ENCODE peak calls at places on chromosomes 2 and 18, in six cellular contexts. D is K562, A is GM12891, Z is HepG2, V is H1, F is GM12878. W is an unnamed sample.

GRCh38 chr18:55522011-55522410 is 66.0 kb downstream of the TCF4 start:
- DNase-seq in D (peak), A (no peak), Z (no peak), V (peak), F (no peak), W (no peak)

GRCh38 chr2:37338933-37339332 is 5.5 kb upstream of the QPCT start:
- DNase-seq in D (no peak), A (no peak), Z (no peak), V (no peak), F (no peak), W (no peak)

GRCh38 chr2:172373761-172374160 is 53.6 kb upstream of the ITGA6 start:
- DNase-seq in D (no peak), A (no peak), Z (no peak), V (no peak), F (no peak), W (no peak)

GRCh38 chr2:237667891-237668290 is 40.5 kb downstream of the LRRFIP1 start:
- DNase-seq in D (no peak), A (no peak), Z (no peak), V (no peak), F (no peak), W (no peak)

GRCh38 chr2:66865161-66865560 is 430.2 kb downstream of the MEIS1 start:
- DNase-seq in D (no peak), A (no peak), Z (no peak), V (no peak), F (no peak), W (no peak)

GRCh38 chr2:126835811-126836210 is 62.9 kb upstream of the TEX51 start:
- DNase-seq in D (no peak), A (no peak), Z (no peak), V (no peak), F (no peak), W (no peak)

GRCh38 chr2:110818767-110819481 is 86.6 kb downstream of the ACOXL start:
- DNase-seq in D (no peak), A (no peak), Z (no peak), V (peak), F (no peak), W (no peak)

GRCh38 chr2:42110287-42110973 is 58.7 kb upstream of the EML4 start:
- DNase-seq in D (no peak), A (no peak), Z (no peak), V (no peak), F (no peak), W (no peak)

GRCh38 chr2:95392730-95393455 is 9.6 kb upstream of the FAHD2A start:
- DNase-seq in D (peak), A (no peak), Z (no peak), V (no peak), F (no peak), W (no peak)

GRCh38 chr2:96608459-96609455 is 29.4 kb downstream of the KANSL3 start:
- DNase-seq in D (no peak), A (no peak), Z (peak), V (no peak), F (peak), W (no peak)

GRCh38 chr2:238868067-238868524 is 20.2 kb downstream of the TWIST2 start:
- DNase-seq in D (no peak), A (no peak), Z (no peak), V (no peak), F (no peak), W (no peak)

GRCh38 chr2:159249955-159250723 is 36.4 kb downstream of the WDSUB1 start:
- DNase-seq in D (no peak), A (no peak), Z (no peak), V (no peak), F (peak), W (no peak)

GRCh38 chr2:760001-760400 is 82.8 kb upstream of the TMEM18 start:
- DNase-seq in D (no peak), A (no peak), Z (no peak), V (no peak), F (no peak), W (no peak)

GRCh38 chr2:145657265-145657664 is 1137.3 kb upstream of the ZEB2 start:
- DNase-seq in D (no peak), A (no peak), Z (no peak), V (no peak), F (no peak), W (no peak)
- TF ChIP-seq POLR2A in D (no peak), A (no peak), Z (no peak), V (no peak), F (no peak), W (no peak)

GRCh38 chr2:20528713-20529112 is 81.8 kb downstream of the RHOB start:
- DNase-seq in D (no peak), A (no peak), Z (no peak), V (no peak), F (no peak), W (no peak)
- TF ChIP-seq TAF1 in D (no peak), A (no peak), Z (no peak), V (no peak), F (no peak), W (no peak)

GRCh38 chr2:227653419-227653818 is 13.2 kb upstream of the SCYGR5 start:
- DNase-seq in D (no peak), A (no peak), Z (peak), V (no peak), F (no peak), W (no peak)
- TF ChIP-seq POLR2A in D (no peak), A (no peak), Z (no peak), V (no peak), F (no peak), W (no peak)

DNA sequence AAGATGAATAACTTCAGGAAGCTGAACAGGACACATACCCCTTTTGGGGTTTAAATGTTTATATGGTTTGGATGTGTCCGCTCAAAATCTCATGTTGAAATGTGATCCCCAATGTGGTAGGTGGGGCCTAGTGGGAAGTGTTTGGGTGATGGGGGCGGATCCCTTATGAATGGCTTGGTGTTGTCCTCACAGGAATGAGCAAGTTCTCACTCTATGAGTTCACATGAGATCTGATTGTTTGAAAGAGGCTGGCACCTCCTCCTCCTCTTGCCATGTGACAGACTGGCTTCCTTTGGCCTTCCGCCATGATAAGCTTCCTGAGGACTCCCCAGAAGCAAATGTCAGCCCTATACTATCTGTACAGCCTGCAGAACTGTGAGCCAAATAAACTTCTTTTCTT is 88.6 kb upstream of the ZNF532 start:
- DNase-seq in D (no peak), A (no peak), Z (no peak), V (no peak), F (no peak), W (no peak)
- TF ChIP-seq TAF1 in D (no peak), A (no peak), Z (no peak), V (no peak), F (no peak), W (no peak)

DNA sequence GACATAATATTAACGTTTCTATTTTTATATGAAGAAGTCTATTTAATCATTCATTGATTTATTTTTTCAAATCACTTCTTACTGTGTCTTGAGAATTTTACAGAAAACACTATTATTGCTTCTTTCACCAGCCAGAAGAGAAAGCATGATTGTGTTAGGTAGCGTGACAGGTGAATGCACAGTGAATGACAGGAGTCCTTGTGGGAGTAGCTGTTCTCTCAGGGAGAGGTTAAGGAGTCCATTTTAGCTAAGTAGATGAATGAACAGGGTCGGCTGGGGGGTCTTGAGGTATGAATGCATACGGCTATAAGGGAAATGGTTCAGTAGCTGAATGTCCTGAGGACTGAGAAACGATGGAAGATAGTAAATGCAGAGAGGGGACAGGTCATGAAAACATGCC is 56.2 kb downstream of the CTNNA2 start:
- DNase-seq in D (no peak), A (no peak), Z (no peak), V (no peak), F (no peak), W (no peak)
- TF ChIP-seq POLR2A in D (no peak), A (no peak), Z (no peak), V (no peak), F (no peak), W (no peak)

DNA sequence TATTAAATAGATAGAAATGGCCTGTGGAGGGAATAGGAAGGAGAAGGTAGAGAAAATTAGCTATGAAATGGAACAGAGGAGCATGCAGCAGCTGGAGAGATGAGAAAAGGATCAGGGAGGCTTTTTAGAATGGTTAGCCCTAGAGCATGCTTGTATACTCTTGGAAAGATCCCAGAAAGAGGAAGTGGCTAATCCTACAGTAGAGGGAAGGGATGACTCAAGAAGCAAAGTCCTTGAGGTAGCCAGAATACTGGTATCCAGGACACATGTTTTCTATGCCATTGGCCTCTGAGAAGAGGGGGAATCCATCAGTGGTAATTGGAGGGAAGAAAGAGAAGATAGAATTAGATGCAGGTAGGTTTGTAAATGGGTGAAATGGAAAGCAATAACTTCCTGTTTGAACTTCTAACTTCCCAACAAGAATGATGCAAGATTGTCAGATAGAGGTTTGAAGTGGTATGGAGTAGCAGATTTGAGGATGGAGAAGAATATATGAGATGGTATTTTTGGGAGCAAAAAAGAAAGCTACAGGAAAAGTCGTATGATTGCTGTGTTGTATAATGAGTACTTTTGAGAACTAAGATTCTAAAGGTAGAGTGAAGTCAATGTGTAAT is 17.1 kb upstream of the OSBPL6 start:
- DNase-seq in D (no peak), A (no peak), Z (no peak), V (no peak), F (no peak), W (no peak)
- TF ChIP-seq TAF1 in D (no peak), A (no peak), Z (no peak), V (no peak), F (no peak), W (no peak)

GRCh38 chr2:190407662-190408537 is at the start of gene MFSD6:
- DNase-seq in D (peak), A (peak), Z (no peak), V (peak), F (no peak), W (peak)

GRCh38 chr2:190407246-190407661 is 901 bp upstream of the MFSD6 start:
- DNase-seq in D (no peak), A (no peak), Z (no peak), V (no peak), F (no peak), W (no peak)

GRCh38 chr2:190410171-190410570 is 2.0 kb downstream of the MFSD6 start:
- DNase-seq in D (no peak), A (no peak), Z (no peak), V (no peak), F (no peak), W (no peak)

GRCh38 chr2:190409616-190410015 is 1.5 kb downstream of the MFSD6 start:
- DNase-seq in D (no peak), A (no peak), Z (no peak), V (no peak), F (no peak), W (no peak)

GRCh38 chr2:190408538-190409271 is 550 bp downstream of the MFSD6 start:
- DNase-seq in D (peak), A (peak), Z (no peak), V (peak), F (no peak), W (peak)
- TF ChIP-seq POLR2A in D (no peak), A (no peak), Z (no peak), V (no peak), F (peak), W (peak)

DNA sequence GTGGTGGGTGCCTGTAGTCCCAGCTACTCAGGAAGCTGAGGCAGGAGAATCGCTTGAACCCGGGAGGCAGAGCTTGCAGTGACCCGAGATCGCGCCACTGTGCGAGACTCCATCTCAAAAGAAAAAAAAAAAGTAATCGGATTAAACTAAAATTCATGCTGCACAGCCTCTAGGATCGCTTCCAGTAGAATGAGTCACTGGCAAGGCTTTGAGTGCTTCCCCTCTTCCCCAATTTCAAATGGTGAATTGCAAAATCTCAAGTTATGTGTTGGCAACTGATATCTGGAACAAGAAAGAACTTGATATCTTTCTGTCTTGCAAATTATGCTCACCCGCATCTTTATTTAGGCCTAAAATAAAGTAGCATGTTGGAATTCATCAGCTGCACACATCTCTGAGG is 12.6 kb downstream of the TTC39C start:
- DNase-seq in D (no peak), A (no peak), Z (no peak), V (no peak), F (no peak), W (no peak)
- TF ChIP-seq TAF1 in D (no peak), A (no peak), Z (no peak), V (no peak), F (no peak), W (no peak)

GRCh38 chr2:215311625-215312394 is at the start of gene ATIC:
- DNase-seq in D (peak), A (peak), Z (peak), V (peak), F (peak), W (peak)
- TF ChIP-seq POLR2A in D (peak), A (peak), Z (peak), V (peak), F (peak), W (peak)

GRCh38 chr2:102604754-102605153 is 14.6 kb upstream of the SLC9A2 start:
- DNase-seq in D (no peak), A (no peak), Z (no peak), V (no peak), F (no peak), W (no peak)
- TF ChIP-seq TAF1 in D (no peak), A (no peak), Z (no peak), V (no peak), F (no peak), W (no peak)

W was measured in GM12892.